ENCODE peak calls at places on chromosomes 12 and 14, in six cellular contexts. U is HepG2; C is CD8-positive, alpha-beta memory T cell; E is lower lobe of right lung; T is AG04450; F is mesendoderm. B is an unnamed sample.

GRCh38 chr12:31603546-31604009 is 12.6 kb upstream of the DENND5B start:
- DNase-seq in F (no peak), C (no peak), U (no peak), T (no peak), E (no peak), B (no peak)

GRCh38 chr12:76916170-76916540 is 37.3 kb upstream of the CSRP2 start:
- DNase-seq in E (no peak), U (no peak), T (no peak), F (peak; percentile 22), C (no peak), B (no peak)

GRCh38 chr12:6323340-6323994 is 13.0 kb downstream of the PLEKHG6 start:
- DNase-seq in C (no peak), T (peak; percentile 79), F (peak; percentile 99), E (no peak), U (peak; percentile 78), B (peak; percentile 63)

GRCh38 chr12:32230607-32230982 is 123.9 kb downstream of the BICD1 start:
- DNase-seq in F (peak; percentile 29), E (no peak), T (no peak), C (no peak), U (no peak), B (no peak)

GRCh38 chr12:131459666-131460365 is 251.1 kb upstream of the SFSWAP start:
- DNase-seq in C (no peak), F (no peak), T (no peak), U (no peak), E (no peak), B (no peak)

GRCh38 chr12:76242813-76243540 is 105.2 kb downstream of the BBS10 start:
- DNase-seq in T (no peak), U (no peak), E (no peak), F (no peak), C (no peak), B (no peak)

GRCh38 chr12:92905811-92906554 is 23.1 kb downstream of the EEA1 start:
- DNase-seq in T (no peak), E (no peak), F (no peak), U (no peak), C (no peak), B (no peak)

GRCh38 chr12:64560395-64561301 is 49.6 kb upstream of the RASSF3 start:
- DNase-seq in E (no peak), F (no peak), C (no peak), T (peak; percentile 99), U (no peak), B (no peak)

GRCh38 chr12:115870527-115870926 is 407.0 kb downstream of the MED13L start:
- DNase-seq in E (no peak), C (no peak), U (no peak), F (peak; percentile 39), T (no peak), B (no peak)

GRCh38 chr12:54954228-54954627 is 30.3 kb downstream of the TESPA1 start:
- DNase-seq in T (no peak), U (no peak), C (no peak), F (peak; percentile 26), E (no peak), B (no peak)
- H3K27me3 ChIP-seq in T (no peaks in the 10 kb centered on the region), U (no peaks in the 10 kb centered on the region), C (no peaks in the 10 kb centered on the region), F (no peaks in the 10 kb centered on the region), E (peaks cover 10% of the 10 kb centered on the region), B (no peaks in the 10 kb centered on the region)

GRCh38 chr12:132620113-132620892 is 1.7 kb downstream of the P2RX2 start:
- DNase-seq in U (no peak), T (no peak), E (no peak), C (no peak), F (no peak), B (no peak)
- H3K27me3 ChIP-seq in U (no peaks in the 10 kb centered on the region), T (peaks cover 40% of the 10 kb centered on the region), E (peaks cover 46% of the 10 kb centered on the region), C (peaks cover 10% of the 10 kb centered on the region), F (peaks cover 10% of the 10 kb centered on the region), B (no peaks in the 10 kb centered on the region)

GRCh38 chr12:52049688-52050087 is 1.6 kb upstream of the NR4A1 start:
- DNase-seq in F (no peak), C (no peak), U (no peak), T (no peak), E (no peak), B (no peak)

GRCh38 chr12:52050116-52050770 is 999 bp upstream of the NR4A1 start:
- DNase-seq in U (no peak), F (peak; percentile 44), E (no peak), T (no peak), C (no peak), B (peak; percentile 33)

GRCh38 chr12:52052471-52053186 is 1.4 kb downstream of the NR4A1 start:
- DNase-seq in U (no peak), E (no peak), T (no peak), C (no peak), F (peak; percentile 17), B (peak; percentile 76)

GRCh38 chr12:52049286-52049685 is 2.0 kb upstream of the NR4A1 start:
- DNase-seq in F (no peak), E (no peak), T (no peak), U (no peak), C (no peak), B (no peak)

DNA sequence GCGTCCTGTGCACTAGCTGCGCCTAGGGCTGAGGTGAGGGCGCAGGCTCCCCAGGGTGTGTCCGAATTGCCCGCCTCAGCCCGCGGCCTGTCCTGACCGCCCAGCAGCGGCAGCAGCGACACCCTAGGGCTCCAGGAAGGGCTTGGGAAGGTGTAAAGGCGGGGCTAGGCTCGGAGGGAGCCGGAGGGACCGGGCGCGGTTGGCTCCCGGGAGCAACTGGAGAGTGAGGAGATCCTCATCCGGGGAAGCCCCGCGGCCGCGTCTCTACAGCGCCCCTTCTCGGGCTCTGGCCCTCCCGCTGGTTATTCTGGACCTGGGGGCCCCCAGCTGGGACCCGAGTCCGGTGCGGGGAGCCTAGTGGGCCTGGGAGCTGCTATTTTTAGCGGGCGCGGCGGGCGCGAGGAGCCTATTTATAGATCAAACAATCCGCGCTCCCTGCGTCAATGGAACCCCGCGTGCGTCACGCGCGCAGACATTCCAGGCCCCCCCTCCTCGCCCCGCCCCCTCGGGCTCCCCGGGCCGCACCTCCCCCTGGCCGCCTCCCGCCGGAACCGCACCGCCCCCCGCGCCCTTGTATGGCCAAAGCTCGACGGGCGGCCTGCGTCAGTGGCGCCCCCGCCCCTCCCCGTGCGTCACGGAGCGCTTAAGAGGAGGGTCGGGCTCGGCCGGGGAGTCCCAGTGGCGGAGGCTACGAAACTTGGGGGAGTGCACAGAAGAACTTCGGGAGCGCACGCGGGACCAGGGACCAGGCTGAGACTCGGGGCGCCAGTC is at the start of gene NR4A1:
- DNase-seq in U (peak; percentile 85), T (peak; percentile 88), C (peak; percentile 100), E (peak; percentile 98), F (peak; percentile 89), B (peak; percentile 93)
- H3K27me3 ChIP-seq in U (no peaks in the 10 kb centered on the region), T (no peaks in the 10 kb centered on the region), C (no peaks in the 10 kb centered on the region), E (no peaks in the 10 kb centered on the region), F (no peaks in the 10 kb centered on the region), B (no peaks in the 10 kb centered on the region)

GRCh38 chr14:74213907-74214803 is 25.1 kb upstream of the VSX2 start:
- DNase-seq in U (no peak), C (no peak), T (no peak), F (no peak), E (no peak), B (no peak)
- H3K27me3 ChIP-seq in U (peaks cover 11% of the 10 kb centered on the region), C (peaks cover 9% of the 10 kb centered on the region), T (peaks cover 31% of the 10 kb centered on the region), F (no peaks in the 10 kb centered on the region), E (peaks cover 27% of the 10 kb centered on the region), B (no peaks in the 10 kb centered on the region)

GRCh38 chr14:64764641-64765520 is 60.7 kb downstream of the PLEKHG3 start:
- DNase-seq in T (peak; percentile 49), C (peak; percentile 51), U (peak; percentile 53), E (peak; percentile 77), F (peak; percentile 91), B (peak; percentile 69)
- H3K27me3 ChIP-seq in T (peaks cover 10% of the 10 kb centered on the region), C (no peaks in the 10 kb centered on the region), U (peaks cover 4% of the 10 kb centered on the region), E (no peaks in the 10 kb centered on the region), F (no peaks in the 10 kb centered on the region), B (no peaks in the 10 kb centered on the region)